ENCODE peak calls at places on chromosomes 4 and X, in four cellular contexts. N is K562, V is HepG2, A is GM12878. I is an unnamed sample.

GRCh38 chr4:112840619-112841018 is 203.7 kb downstream of the LARP7 start:
- DNase-seq in N (no peak), A (no peak), V (no peak), I (no peak)

GRCh38 chr4:86569103-86569870 is 24.8 kb upstream of the PTPN13 start:
- DNase-seq in N (no peak), A (no peak), V (no peak), I (no peak)

GRCh38 chr4:24237709-24238108 is 346.6 kb downstream of the DHX15 start:
- DNase-seq in N (no peak), V (no peak), A (no peak), I (no peak)

GRCh38 chr4:179164642-179165338 is 1722.6 kb upstream of the AGA start:
- DNase-seq in A (no peak), V (no peak), N (no peak), I (no peak)

GRCh38 chr4:99946346-99947189 is at the start of gene DNAJB14:
- DNase-seq in V (peak), N (peak), A (no peak), I (peak)

GRCh38 chr4:13415068-13415785 is 68.9 kb downstream of the RAB28 start:
- DNase-seq in V (no peak), A (no peak), N (no peak), I (no peak)

GRCh38 chrX:30307466-30307865 is 1.7 kb downstream of the NR0B1 start:
- DNase-seq in A (no peak), N (no peak), V (no peak), I (no peak)

GRCh38 chr4:23930750-23931488 is 41.1 kb upstream of the PPARGC1A start:
- DNase-seq in A (no peak), N (no peak), V (peak), I (peak)

GRCh38 chr4:176920694-176921093 is 128.0 kb upstream of the VEGFC start:
- DNase-seq in V (no peak), N (no peak), A (no peak), I (no peak)

GRCh38 chr4:87559090-87559837 is 30.1 kb upstream of the SPARCL1 start:
- DNase-seq in N (no peak), A (peak), V (no peak), I (peak)

GRCh38 chrX:119042996-119043395 is 29.8 kb upstream of the CT47C1 start:
- DNase-seq in V (no peak), A (no peak), N (no peak), I (no peak)

GRCh38 chr4:139419388-139419914 is 34.5 kb upstream of the RAB33B start:
- DNase-seq in N (no peak), A (no peak), V (no peak), I (no peak)

GRCh38 chr4:11011249-11011648 is 326.7 kb upstream of the CLNK start:
- DNase-seq in N (no peak), V (no peak), A (no peak), I (no peak)

GRCh38 chr4:123397276-123398150 is 918 bp downstream of the SPRY1 start:
- DNase-seq in N (no peak), V (peak), A (no peak), I (peak)

GRCh38 chr4:23097251-23097650 is 404.5 kb downstream of the GBA3 start:
- DNase-seq in A (no peak), N (no peak), V (no peak), I (no peak)

GRCh38 chr4:48739560-48740019 is 40.5 kb downstream of the FRYL start:
- DNase-seq in A (peak), N (no peak), V (no peak), I (no peak)

GRCh38 chr4:167602157-167602556 is 367.9 kb upstream of the SPOCK3 start:
- DNase-seq in A (no peak), V (no peak), N (no peak), I (no peak)

GRCh38 chrX:107619836-107620235 is 8.5 kb upstream of the PRPS1 start:
- DNase-seq in A (no peak), V (peak), N (no peak), I (no peak)

GRCh38 chr4:17336524-17336941 is 175.4 kb downstream of the QDPR start:
- DNase-seq in V (peak), A (peak), N (no peak), I (no peak)

GRCh38 chr4:98939892-98940298 is 11.0 kb upstream of the EIF4E start:
- DNase-seq in V (peak), A (no peak), N (peak), I (peak)

GRCh38 chrX:14496674-14497073 is 32.7 kb upstream of the GLRA2 start:
- DNase-seq in V (no peak), A (no peak), N (no peak), I (no peak)

GRCh38 chrX:86806786-86807185 is 658.5 kb downstream of the DACH2 start:
- DNase-seq in V (peak), A (no peak), N (peak), I (peak)

GRCh38 chrX:79081895-79082512 is 62.5 kb upstream of the GPR174 start:
- DNase-seq in V (no peak), A (peak), N (peak), I (peak)

GRCh38 chr4:184464759-184465454 is 9.4 kb downstream of the IRF2 start:
- DNase-seq in V (peak), N (no peak), A (no peak), I (no peak)
- TF ChIP-seq TARDBP in V (no peak), N (no peak), A (no peak), I (no peak)

GRCh38 chrX:39736219-39737211 is 361.2 kb downstream of the BCOR start:
- DNase-seq in A (no peak), V (no peak), N (no peak), I (no peak)
- TF ChIP-seq SP1 in A (no peak), V (no peak), N (no peak), I (no peak)

DNA sequence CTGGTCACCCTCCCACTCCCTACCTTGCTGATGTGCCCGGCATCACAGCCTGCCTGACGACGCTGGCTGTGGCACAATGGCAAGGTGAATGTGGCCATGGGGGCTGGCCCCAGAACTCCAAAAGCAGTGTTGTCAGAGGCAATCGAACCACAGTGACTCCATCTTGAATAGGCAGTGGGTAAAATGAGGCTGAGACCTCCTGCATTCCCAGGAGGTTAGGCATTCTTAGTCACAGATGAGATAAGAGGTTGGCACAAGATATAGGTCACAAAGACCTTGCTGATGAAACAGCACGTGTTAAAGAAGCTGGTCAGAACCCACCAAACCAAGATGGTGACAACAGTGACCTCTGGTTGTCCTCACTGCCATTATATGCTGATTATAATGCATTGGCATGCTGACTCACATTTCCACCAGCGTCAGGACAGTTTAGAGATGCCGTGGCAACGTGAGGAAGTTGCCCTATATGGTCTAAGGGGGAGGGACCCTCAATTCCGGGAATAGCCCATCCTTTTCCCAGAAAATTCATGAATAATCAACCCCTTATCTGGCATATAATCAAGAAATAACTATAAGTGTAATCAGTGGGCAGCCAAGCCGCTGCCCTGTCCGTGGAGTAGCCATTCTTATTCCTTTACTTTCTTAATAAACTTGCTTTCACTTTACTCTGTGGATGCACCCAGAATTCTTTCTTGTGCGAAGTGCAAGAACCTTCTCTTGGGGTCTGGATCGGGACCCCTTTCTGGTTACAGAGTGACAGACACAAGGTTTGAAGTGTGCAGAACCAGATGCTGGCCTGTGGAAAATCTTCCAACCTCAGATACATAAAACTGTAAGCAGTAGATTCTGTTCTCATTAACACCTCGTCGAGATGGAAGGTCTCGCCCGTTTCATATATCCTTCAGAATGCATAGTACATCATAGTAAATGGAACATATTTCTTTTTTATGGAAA is 26.8 kb upstream of the CLDN24 start:
- DNase-seq in V (no peak), N (peak), A (no peak), I (no peak)
- TF ChIP-seq TARDBP in V (no peak), N (no peak), A (no peak), I (no peak)

GRCh38 chr4:2792396-2792710 is 532 bp upstream of the SH3BP2 start:
- DNase-seq in V (no peak), N (no peak), A (no peak), I (no peak)

GRCh38 chr4:2793920-2794706 is 1.2 kb downstream of the SH3BP2 start:
- DNase-seq in N (no peak), A (no peak), V (peak), I (no peak)

GRCh38 chr4:2792711-2793577 is at the start of gene SH3BP2:
- DNase-seq in A (no peak), N (peak), V (peak), I (peak)

GRCh38 chr4:2794707-2795557 is 2.0 kb downstream of the SH3BP2 start:
- DNase-seq in V (no peak), N (no peak), A (no peak), I (no peak)

DNA sequence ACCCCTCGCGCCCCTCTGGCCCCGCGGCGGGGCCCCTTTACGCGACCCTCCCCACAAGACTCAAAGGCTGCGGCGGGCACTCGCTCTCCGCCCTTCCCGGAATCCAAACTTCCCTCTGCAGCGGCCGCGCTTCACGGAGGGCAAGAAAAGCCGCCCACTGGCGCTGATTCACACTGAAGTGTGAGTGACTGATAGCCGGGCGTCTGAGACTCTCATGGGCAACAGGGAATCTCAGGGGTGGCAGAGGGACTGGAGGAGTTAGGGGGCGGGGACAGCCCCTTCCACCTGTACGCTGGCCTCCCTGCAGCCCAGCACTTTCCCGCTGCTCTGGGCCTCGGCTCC is 664 bp downstream of the SH3BP2 start:
- DNase-seq in N (peak), V (no peak), A (no peak), I (no peak)
- TF ChIP-seq SP1 in N (no peak), V (no peak), A (no peak), I (no peak)

GRCh38 chrX:103779156-103779555 is 2.5 kb downstream of the PLP1 start:
- DNase-seq in A (no peak), N (no peak), V (no peak), I (no peak)
- TF ChIP-seq TARDBP in A (no peak), N (no peak), V (no peak), I (no peak)

DNA sequence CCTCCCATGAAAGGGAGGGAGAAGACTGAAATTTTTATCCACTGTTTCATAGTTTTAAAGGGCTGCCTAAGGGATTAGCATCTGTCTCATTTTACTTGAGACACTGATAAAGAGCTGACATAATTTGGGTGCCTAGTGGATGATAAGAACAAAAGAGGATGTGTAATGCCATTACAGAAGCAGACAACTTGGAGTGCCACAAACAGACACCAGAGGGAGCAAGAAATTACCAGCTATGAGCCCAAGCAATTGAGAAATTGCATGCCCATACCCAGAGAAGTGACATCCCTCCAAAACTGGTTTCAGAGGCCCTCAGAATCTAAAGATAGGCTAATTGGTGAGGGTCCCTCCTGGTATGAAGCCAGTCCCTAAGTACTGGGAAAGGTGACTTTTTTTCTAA is 38.5 kb upstream of the POU3F4 start:
- DNase-seq in A (no peak), V (peak), N (no peak), I (peak)
- TF ChIP-seq SP1 in A (no peak), V (no peak), N (no peak), I (no peak)

GRCh38 chr4:3262208-3263052 is 13.5 kb downstream of the MSANTD1 start:
- DNase-seq in A (no peak), N (no peak), V (no peak), I (no peak)

GRCh38 chr4:3263053-3263958 is 14.3 kb downstream of the MSANTD1 start:
- DNase-seq in V (no peak), A (no peak), N (no peak), I (no peak)

GRCh38 chr4:3257691-3258482 is 8.9 kb downstream of the MSANTD1 start:
- DNase-seq in V (no peak), N (no peak), A (peak), I (no peak)

GRCh38 chr4:3257125-3257690 is 8.2 kb downstream of the MSANTD1 start:
- DNase-seq in V (no peak), N (no peak), A (no peak), I (no peak)

GRCh38 chr4:3261411-3262207 is 12.7 kb downstream of the MSANTD1 start:
- DNase-seq in A (no peak), N (no peak), V (no peak), I (no peak)
- TF ChIP-seq TARDBP in A (no peak), N (no peak), V (no peak), I (no peak)

DNA sequence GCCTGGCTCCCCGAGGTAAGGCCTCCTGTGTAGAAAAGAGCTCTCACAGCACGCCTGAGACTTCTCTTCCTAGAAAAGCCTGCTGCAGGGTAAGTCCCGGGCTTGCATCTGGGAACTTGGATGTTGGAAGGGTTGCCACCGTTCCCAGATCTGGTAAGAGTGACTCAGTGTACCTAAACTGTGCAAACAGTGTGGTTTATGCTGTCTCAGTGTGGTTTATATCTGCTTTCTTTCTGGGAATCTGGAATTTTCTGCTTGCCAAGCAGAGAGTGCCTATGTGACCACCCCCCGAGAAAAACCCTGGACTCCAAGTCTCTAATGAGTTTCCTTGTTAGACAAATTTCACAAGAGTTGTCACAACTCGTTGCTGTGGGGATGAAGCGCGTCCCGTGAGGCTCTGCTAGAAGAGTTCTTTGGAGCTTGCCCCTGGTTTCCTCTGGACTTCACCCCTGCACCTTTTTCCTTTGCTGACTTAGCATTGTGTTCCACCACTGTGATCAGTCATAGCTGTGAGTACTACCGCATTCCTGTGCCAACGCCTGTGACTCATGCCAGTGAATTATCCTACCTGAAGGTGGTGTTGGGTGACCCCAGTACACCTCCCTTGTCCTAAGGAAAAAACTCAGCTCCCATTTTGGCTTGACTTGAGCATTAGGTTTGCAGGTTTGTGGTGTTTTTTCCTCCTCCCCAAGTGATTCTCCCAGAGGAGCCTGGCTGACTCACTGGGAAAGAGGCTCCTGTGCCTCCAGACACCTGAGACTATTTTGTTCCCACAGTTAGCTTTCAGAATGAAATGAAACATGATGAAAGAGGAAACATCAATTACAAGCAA is 14.5 kb downstream of the SLC2A9 start:
- DNase-seq in N (no peak), V (peak), A (peak), I (no peak)
- TF ChIP-seq SP1 in N (no peak), V (no peak), A (no peak), I (no peak)